ENCODE peak calls at places on chromosomes 12 and 14, in four cellular contexts. B is dorsolateral prefrontal cortex, R is lower leg skin, N is activated B cell treated with CpG ODN at 0.5 μM for 24 hours. T is an unnamed sample.

GRCh38 chr12:70267550-70267949 is 24.3 kb downstream of the CNOT2 start:
- DNase-seq in R (no peak), N (no peak), B (no peak), T (no peak)

GRCh38 chr14:48035836-48036235 is 360.4 kb upstream of the MDGA2 start:
- DNase-seq in B (no peak), R (no peak), N (no peak), T (no peak)

GRCh38 chr14:64870160-64870559 is 9.5 kb downstream of the SPTB start:
- DNase-seq in N (no peak), R (no peak), B (no peak), T (no peak)

GRCh38 chr12:57129311-57130288 is 1.3 kb downstream of the LRP1 start:
- DNase-seq in N (no peak), B (no peak), R (no peak), T (no peak)

GRCh38 chr14:68807148-68807600 is 14.3 kb upstream of the ZFP36L1 start:
- DNase-seq in B (no peak), N (no peak), R (peak), T (no peak)

GRCh38 chr12:121518656-121519055 is 62.2 kb downstream of the KDM2B start:
- DNase-seq in B (no peak), R (no peak), N (no peak), T (no peak)

GRCh38 chr12:80763874-80764273 is 47.2 kb downstream of the MYF5 start:
- DNase-seq in B (no peak), N (no peak), R (no peak), T (no peak)

GRCh38 chr12:121789800-121790748 is 3.4 kb downstream of the RHOF start:
- DNase-seq in N (peak), R (no peak), B (peak), T (no peak)

GRCh38 chr12:4169959-4170358 is 103.6 kb upstream of the CCND2 start:
- DNase-seq in R (no peak), B (no peak), N (no peak), T (no peak)

GRCh38 chr14:104775073-104775489 is 20.5 kb downstream of the AKT1 start:
- DNase-seq in B (no peak), N (no peak), R (no peak), T (no peak)

DNA sequence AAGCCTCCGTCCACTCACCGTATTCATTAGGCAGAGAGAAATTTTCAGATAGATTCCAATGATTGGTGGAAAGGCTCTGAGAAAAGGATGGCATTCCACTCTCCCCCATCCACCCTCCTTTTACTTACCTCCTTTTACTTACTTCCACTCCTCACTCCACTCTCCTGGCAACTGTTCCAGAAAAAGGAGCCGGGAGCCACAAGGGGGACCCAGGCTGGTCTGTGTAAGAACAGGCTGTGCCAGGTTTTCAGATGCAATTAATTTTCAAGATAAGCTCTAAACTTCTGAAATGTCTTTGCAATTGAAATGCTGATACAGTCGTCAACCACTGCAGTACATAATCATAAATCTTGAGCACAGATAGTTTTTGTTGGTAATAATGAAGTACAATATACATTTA is 248.8 kb downstream of the ANO6 start:
- DNase-seq in B (no peak), N (no peak), R (no peak), T (no peak)
- TF ChIP-seq CTCF in B (no peak), N (no peak), R (no peak), T (no peak)

GRCh38 chr12:92717202-92717601 is 14.4 kb downstream of the PLEKHG7 start:
- DNase-seq in R (no peak), N (no peak), B (no peak), T (no peak)
- TF ChIP-seq CTCF in R (no peak), N (no peak), B (peak), T (peak)

GRCh38 chr12:108237272-108237671 is 101.8 kb downstream of the CMKLR1 start:
- DNase-seq in B (no peak), N (no peak), R (peak), T (no peak)
- TF ChIP-seq CTCF in B (peak), N (no peak), R (no peak), T (peak)

GRCh38 chr12:78672033-78672432 is 192.5 kb upstream of the SYT1 start:
- DNase-seq in B (no peak), N (no peak), R (no peak), T (no peak)
- TF ChIP-seq CTCF in B (no peak), N (no peak), R (no peak), T (no peak)

GRCh38 chr14:89953602-89954001 is 928 bp downstream of the EFCAB11 start:
- DNase-seq in B (no peak), R (no peak), N (no peak), T (no peak)

GRCh38 chr14:89952581-89952980 is 1.9 kb downstream of the EFCAB11 start:
- DNase-seq in N (no peak), B (no peak), R (no peak), T (no peak)

GRCh38 chr14:89955418-89956293 is at the start of gene TDP1:
- DNase-seq in N (peak), B (peak), R (peak), T (peak)

GRCh38 chr14:89955022-89955414 is 488 bp upstream of the EFCAB11 start:
- DNase-seq in R (no peak), N (no peak), B (no peak), T (no peak)

DNA sequence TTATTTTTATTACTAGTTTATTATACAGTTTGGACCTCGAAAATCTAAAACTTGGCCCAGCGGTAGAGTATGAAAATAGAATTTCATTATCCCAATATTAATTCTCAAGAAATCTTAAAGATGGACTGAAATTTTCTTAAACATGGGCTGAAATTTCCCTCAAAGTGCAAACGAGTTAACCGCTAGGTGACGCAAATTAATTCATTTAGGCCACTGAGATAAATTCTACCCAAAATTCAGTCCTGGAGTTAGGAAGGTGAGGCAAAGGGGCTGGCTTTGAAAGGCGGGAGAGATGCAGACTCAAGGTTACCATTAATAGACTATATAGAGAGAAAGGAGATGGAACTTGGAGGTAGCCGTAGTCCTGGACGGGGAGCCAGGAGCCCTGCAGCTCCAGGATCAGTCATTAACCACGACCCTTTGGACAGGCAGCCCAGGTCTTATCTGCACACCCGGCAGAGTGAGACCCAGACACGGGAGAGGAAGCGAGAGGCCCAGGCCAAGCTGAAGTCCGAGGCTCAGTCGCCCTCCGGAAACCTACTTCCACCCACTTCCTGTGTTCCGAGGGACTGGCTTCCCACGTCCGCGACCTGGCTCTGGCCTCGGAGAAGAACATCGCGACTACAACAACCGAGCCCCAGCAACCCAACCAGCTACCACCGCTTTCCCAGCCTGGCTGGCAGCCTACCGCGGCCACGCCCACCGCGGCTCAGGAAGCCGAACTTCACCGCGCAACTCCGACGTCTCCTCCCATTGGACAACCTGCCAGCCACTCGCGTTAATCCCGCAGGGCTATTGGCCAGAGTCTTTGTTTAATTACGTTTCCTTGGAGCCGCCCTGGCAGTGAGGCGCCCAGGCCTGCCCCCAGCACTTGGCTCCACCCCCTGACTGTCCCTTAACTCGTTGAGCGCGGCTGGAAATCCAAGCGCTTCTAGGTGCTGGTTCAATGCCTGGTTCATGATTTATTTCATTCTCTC is at the start of gene EFCAB11:
- DNase-seq in R (peak), B (peak), N (peak), T (peak)
- TF ChIP-seq CTCF in R (no peak), B (peak), N (no peak), T (no peak)

DNA sequence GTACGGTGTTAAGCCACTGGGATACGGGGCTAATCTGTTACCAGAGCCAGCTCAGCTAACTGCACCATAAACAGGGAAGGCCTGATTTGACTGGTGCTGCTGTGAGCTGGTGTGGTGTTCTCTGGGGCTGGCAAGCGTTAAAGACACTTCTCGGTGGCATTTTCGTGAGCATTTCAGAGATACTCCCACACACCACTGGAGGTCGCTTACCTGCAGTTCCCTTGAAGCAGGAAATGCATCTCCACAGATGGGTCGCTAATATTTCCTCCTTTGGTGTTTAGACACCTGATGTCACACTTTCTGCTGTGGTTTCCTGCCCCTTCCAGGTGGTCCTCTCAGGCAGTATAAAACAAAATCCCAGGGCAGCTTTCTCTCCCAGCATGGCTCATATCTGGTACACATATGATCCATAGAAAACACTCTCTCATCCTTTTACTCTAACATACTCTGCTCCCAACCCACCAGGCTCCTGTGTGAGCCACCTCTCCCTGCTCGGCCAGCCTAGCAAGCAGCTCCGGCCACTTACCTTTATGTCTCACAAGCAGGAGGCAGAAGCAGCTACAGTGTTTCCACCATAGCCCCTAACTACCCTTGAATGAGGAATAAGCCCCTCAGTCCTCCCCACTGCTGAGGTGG is 129.9 kb upstream of the GRIN2B start:
- DNase-seq in R (no peak), B (no peak), N (peak), T (no peak)
- TF ChIP-seq CTCF in R (no peak), B (no peak), N (no peak), T (peak)

GRCh38 chr14:72975776-72976175 is 49.5 kb downstream of the DCAF4 start:
- DNase-seq in N (no peak), B (no peak), R (no peak), T (no peak)
- TF ChIP-seq CTCF in N (no peak), B (no peak), R (no peak), T (peak)

GRCh38 chr14:103058209-103059055 is 1.1 kb upstream of the CDC42BPB start:
- DNase-seq in B (no peak), N (no peak), R (no peak), T (no peak)
- TF ChIP-seq CTCF in B (no peak), N (no peak), R (no peak), T (no peak)

GRCh38 chr12:116862167-116862566 is 19.1 kb downstream of the HRK start:
- DNase-seq in R (no peak), B (no peak), N (no peak), T (no peak)

GRCh38 chr12:116861331-116861730 is 19.9 kb downstream of the HRK start:
- DNase-seq in R (no peak), B (peak), N (peak), T (no peak)

GRCh38 chr12:116864371-116865160 is 16.7 kb downstream of the HRK start:
- DNase-seq in N (no peak), R (no peak), B (no peak), T (no peak)

GRCh38 chr12:116860281-116860680 is 21.0 kb downstream of the HRK start:
- DNase-seq in R (no peak), N (no peak), B (no peak), T (no peak)

DNA sequence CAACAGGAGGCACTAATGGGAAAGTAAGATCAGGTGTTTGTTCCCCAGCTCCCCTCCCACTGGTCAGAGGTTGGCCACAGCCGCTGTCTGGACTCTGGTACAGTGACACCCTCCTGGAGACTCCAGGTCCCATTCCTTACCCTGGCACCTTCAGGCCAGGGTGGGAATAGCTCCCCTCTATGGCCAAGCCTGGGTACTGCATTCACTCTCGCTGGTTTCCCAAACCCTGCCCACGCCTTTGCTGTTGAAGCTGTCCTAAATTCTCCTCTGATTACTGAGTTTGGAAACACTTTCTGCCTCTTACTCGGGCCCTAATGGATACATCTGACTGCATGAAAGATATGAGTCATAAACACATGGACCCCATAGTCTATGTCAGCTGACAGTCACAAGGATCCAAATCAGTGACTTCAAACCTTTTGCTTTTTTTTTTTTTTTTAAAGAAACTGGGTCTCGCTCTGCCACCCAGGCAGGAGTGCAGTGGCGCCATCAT is 17.9 kb downstream of the HRK start:
- DNase-seq in N (no peak), R (no peak), B (no peak), T (no peak)
- TF ChIP-seq CTCF in N (no peak), R (no peak), B (peak), T (peak)

GRCh38 chr12:116916714-116917114 is 6.0 kb downstream of the FBXW8 start:
- DNase-seq in N (no peak), R (no peak), B (no peak), T (no peak)
- TF ChIP-seq CTCF in N (no peak), R (peak), B (no peak), T (no peak)

T was measured in D721Med.